ENCODE peak calls at places on chromosomes 5 and 9, in eight cellular contexts. D, E, O, Y, I, Z, V and F are unnamed samples.

GRCh38 chr9:36748322-36748899 is 175.7 kb downstream of the MELK start:
- DNase-seq in I (no peak), V (no peak), Z (no peak), D (peak), O (peak), Y (peak), E (peak), F (no peak)

GRCh38 chr5:153792305-153792704 is 246.4 kb downstream of the FAM114A2 start:
- DNase-seq in D (no peak), O (no peak), V (no peak), Z (no peak), I (no peak), Y (no peak), E (no peak), F (no peak)

GRCh38 chr9:103301051-103301450 is 305.9 kb downstream of the CYLC2 start:
- DNase-seq in O (no peak), V (no peak), Y (no peak), E (no peak), Z (no peak), D (peak), I (no peak), F (no peak)

GRCh38 chr5:159412284-159413046 is 82.2 kb upstream of the IL12B start:
- DNase-seq in Y (no peak), V (no peak), E (peak), Z (no peak), I (peak), O (no peak), D (peak), F (no peak)

GRCh38 chr5:38208782-38209378 is 49.5 kb upstream of the EGFLAM start:
- DNase-seq in V (peak), O (peak), D (peak), I (no peak), Z (peak), Y (peak), E (peak), F (peak)

GRCh38 chr9:73116030-73116429 is 35.6 kb upstream of the ANXA1 start:
- DNase-seq in D (no peak), I (no peak), O (peak), E (peak), V (no peak), Y (no peak), Z (no peak), F (no peak)

GRCh38 chr5:68331202-68332108 is 115.9 kb downstream of the PIK3R1 start:
- DNase-seq in I (no peak), D (no peak), V (no peak), Y (no peak), O (peak), E (peak), Z (no peak), F (no peak)

GRCh38 chr9:100540327-100540726 is 37.6 kb upstream of the CAVIN4 start:
- DNase-seq in Y (no peak), E (no peak), D (peak), I (no peak), O (no peak), V (no peak), Z (no peak), F (no peak)

GRCh38 chr9:129250786-129251185 is 72.7 kb upstream of the IER5L start:
- DNase-seq in Y (no peak), D (no peak), E (peak), O (peak), V (no peak), I (no peak), Z (no peak), F (no peak)

GRCh38 chr5:32612134-32612888 is 27.0 kb downstream of the SUB1 start:
- DNase-seq in V (peak), D (no peak), O (peak), Z (no peak), E (peak), Y (no peak), I (peak), F (no peak)

GRCh38 chr9:130030821-130031481 is 12.0 kb downstream of the FNBP1 start:
- DNase-seq in V (no peak), Z (no peak), E (no peak), I (no peak), D (no peak), Y (no peak), O (no peak), F (no peak)

GRCh38 chr5:71653119-71653518 is 66.0 kb upstream of the CARTPT start:
- DNase-seq in E (peak), D (no peak), V (no peak), I (no peak), Y (no peak), Z (no peak), O (no peak), F (no peak)

GRCh38 chr9:98900244-98900643 is 43.5 kb upstream of the COL15A1 start:
- DNase-seq in V (no peak), I (no peak), O (no peak), D (no peak), E (no peak), Y (no peak), Z (no peak), F (no peak)